ENCODE peak calls at places on chromosomes 12 and 14, in eight cellular contexts. One of them, this sample, is unnamed.

GRCh38 chr12:56995201-56995929 is 11.0 kb downstream of the ZBTB39 start:
- DNase-seq in NCI-H510A treated with DMSO at 0.1 percent for 48 hours: no peak
- DNase-seq in adipocyte: no peak
- DNase-seq in NCI-H345: no peak
- DNase-seq in AG08395: no peak
- DNase-seq in GM04504: no peak
- DNase-seq in tibial nerve: no peak
- DNase-seq in stimulated activated CD4-positive, alpha-beta T cell treated with anti-CD3 and anti-CD28 coated beads, Interleukin-12 subunit alpha, Interleukin-12 subunit beta, amount 100 ng/mL, for 24 hours: no peak
- DNase-seq in this sample: no peak

GRCh38 chr12:115456946-115457689 is 773.1 kb upstream of the TBX3 start:
- DNase-seq in tibial nerve: no peak
- DNase-seq in stimulated activated CD4-positive, alpha-beta T cell treated with anti-CD3 and anti-CD28 coated beads, Interleukin-12 subunit alpha, Interleukin-12 subunit beta, amount 100 ng/mL, for 24 hours: no peak
- DNase-seq in AG08395: no peak
- DNase-seq in NCI-H510A treated with DMSO at 0.1 percent for 48 hours: peak
- DNase-seq in adipocyte: no peak
- DNase-seq in GM04504: no peak
- DNase-seq in NCI-H345: peak
- DNase-seq in this sample: no peak

GRCh38 chr12:24719293-24719721 is 229.6 kb downstream of the BCAT1 start:
- DNase-seq in GM04504: no peak
- DNase-seq in NCI-H345: no peak
- DNase-seq in stimulated activated CD4-positive, alpha-beta T cell treated with anti-CD3 and anti-CD28 coated beads, Interleukin-12 subunit alpha, Interleukin-12 subunit beta, amount 100 ng/mL, for 24 hours: peak
- DNase-seq in AG08395: peak
- DNase-seq in NCI-H510A treated with DMSO at 0.1 percent for 48 hours: no peak
- DNase-seq in tibial nerve: no peak
- DNase-seq in adipocyte: no peak
- DNase-seq in this sample: no peak

GRCh38 chr12:92242917-92243316 is 97.3 kb upstream of the BTG1 start:
- DNase-seq in stimulated activated CD4-positive, alpha-beta T cell treated with anti-CD3 and anti-CD28 coated beads, Interleukin-12 subunit alpha, Interleukin-12 subunit beta, amount 100 ng/mL, for 24 hours: no peak
- DNase-seq in NCI-H510A treated with DMSO at 0.1 percent for 48 hours: no peak
- DNase-seq in adipocyte: peak
- DNase-seq in AG08395: peak
- DNase-seq in tibial nerve: no peak
- DNase-seq in GM04504: peak
- DNase-seq in NCI-H345: no peak
- DNase-seq in this sample: no peak

GRCh38 chr14:36167431-36167830 is 9.1 kb downstream of the PTCSC3 start:
- DNase-seq in NCI-H510A treated with DMSO at 0.1 percent for 48 hours: no peak
- DNase-seq in GM04504: no peak
- DNase-seq in AG08395: no peak
- DNase-seq in tibial nerve: no peak
- DNase-seq in adipocyte: no peak
- DNase-seq in NCI-H345: no peak
- DNase-seq in stimulated activated CD4-positive, alpha-beta T cell treated with anti-CD3 and anti-CD28 coated beads, Interleukin-12 subunit alpha, Interleukin-12 subunit beta, amount 100 ng/mL, for 24 hours: no peak
- DNase-seq in this sample: no peak

GRCh38 chr12:46388427-46388992 is 15.9 kb upstream of the SLC38A2 start:
- DNase-seq in NCI-H345: no peak
- DNase-seq in NCI-H510A treated with DMSO at 0.1 percent for 48 hours: no peak
- DNase-seq in stimulated activated CD4-positive, alpha-beta T cell treated with anti-CD3 and anti-CD28 coated beads, Interleukin-12 subunit alpha, Interleukin-12 subunit beta, amount 100 ng/mL, for 24 hours: no peak
- DNase-seq in tibial nerve: no peak
- DNase-seq in adipocyte: peak
- DNase-seq in GM04504: no peak
- DNase-seq in AG08395: no peak
- DNase-seq in this sample: no peak

GRCh38 chr12:122427403-122427802 is 4.9 kb upstream of the CLIP1 start:
- DNase-seq in AG08395: no peak
- DNase-seq in adipocyte: no peak
- DNase-seq in stimulated activated CD4-positive, alpha-beta T cell treated with anti-CD3 and anti-CD28 coated beads, Interleukin-12 subunit alpha, Interleukin-12 subunit beta, amount 100 ng/mL, for 24 hours: no peak
- DNase-seq in NCI-H510A treated with DMSO at 0.1 percent for 48 hours: no peak
- DNase-seq in NCI-H345: no peak
- DNase-seq in GM04504: no peak
- DNase-seq in tibial nerve: no peak
- DNase-seq in this sample: no peak

GRCh38 chr14:35114036-35114435 is 7.8 kb downstream of the PPP2R3C start:
- DNase-seq in AG08395: no peak
- DNase-seq in NCI-H510A treated with DMSO at 0.1 percent for 48 hours: no peak
- DNase-seq in GM04504: peak
- DNase-seq in stimulated activated CD4-positive, alpha-beta T cell treated with anti-CD3 and anti-CD28 coated beads, Interleukin-12 subunit alpha, Interleukin-12 subunit beta, amount 100 ng/mL, for 24 hours: no peak
- DNase-seq in adipocyte: peak
- DNase-seq in NCI-H345: no peak
- DNase-seq in tibial nerve: no peak
- DNase-seq in this sample: no peak

GRCh38 chr12:116882742-116883141 is 1.5 kb upstream of the HRK start:
- DNase-seq in AG08395: peak
- DNase-seq in stimulated activated CD4-positive, alpha-beta T cell treated with anti-CD3 and anti-CD28 coated beads, Interleukin-12 subunit alpha, Interleukin-12 subunit beta, amount 100 ng/mL, for 24 hours: no peak
- DNase-seq in GM04504: no peak
- DNase-seq in tibial nerve: no peak
- DNase-seq in NCI-H345: peak
- DNase-seq in adipocyte: peak
- DNase-seq in NCI-H510A treated with DMSO at 0.1 percent for 48 hours: peak
- DNase-seq in this sample: no peak